ENCODE peak calls at places on chromosomes 7 and 10, in four cellular contexts. F is HL-60, U is GM12878, G is K562. N is an unnamed sample.

GRCh38 chr10:62112325-62112724 is 156.3 kb downstream of the RTKN2 start:
- DNase-seq in G (no peak), F (no peak), U (no peak), N (no peak)

GRCh38 chr10:71770789-71771188 is 2.5 kb downstream of the VSIR start:
- DNase-seq in F (peak; percentile 37), G (no peak), U (no peak), N (no peak)

GRCh38 chr7:12635830-12636229 is 51.6 kb upstream of the ARL4A start:
- DNase-seq in F (no peak), G (no peak), U (peak; percentile 32), N (no peak)

GRCh38 chr7:150383710-150384397 is 4.7 kb downstream of the ZNF775 start:
- DNase-seq in F (no peak), U (no peak), G (no peak), N (no peak)

GRCh38 chr7:37277513-37277912 is 171.2 kb downstream of the ELMO1 start:
- DNase-seq in U (no peak), G (no peak), F (no peak), N (no peak)

GRCh38 chr7:51217804-51218203 is 98.8 kb downstream of the COBL start:
- DNase-seq in F (no peak), U (no peak), G (no peak), N (no peak)

GRCh38 chr10:48286356-48286755 is 11.9 kb upstream of the FRMPD2 start:
- DNase-seq in U (no peak), F (no peak), G (no peak), N (no peak)

GRCh38 chr10:97120370-97120769 is 65.4 kb downstream of the SLIT1 start:
- DNase-seq in G (no peak), F (no peak), U (no peak), N (no peak)

GRCh38 chr7:73871163-73872011 is 10.4 kb downstream of the TMEM270 start:
- DNase-seq in F (no peak), G (peak; percentile 38), U (no peak), N (no peak)

GRCh38 chr10:12314836-12315235 is 34.5 kb upstream of the CAMK1D start:
- DNase-seq in G (no peak), F (no peak), U (no peak), N (no peak)

GRCh38 chr10:122849900-122850605 is 4.4 kb upstream of the CUZD1 start:
- DNase-seq in F (no peak), U (no peak), G (no peak), N (no peak)

GRCh38 chr10:102245101-102245931 is at the start of gene GBF1:
- DNase-seq in G (peak; percentile 97), F (peak; percentile 97), U (peak; percentile 100), N (peak; percentile 80)

GRCh38 chr10:64115913-64116643 is 594.9 kb downstream of the REEP3 start:
- DNase-seq in F (no peak), G (peak; percentile 17), U (no peak), N (peak; percentile 16)

GRCh38 chr7:87312215-87312865 is 33.1 kb upstream of the CROT start:
- DNase-seq in G (peak; percentile 83), U (peak; percentile 15), F (peak; percentile 11), N (peak; percentile 25)

GRCh38 chr7:158345731-158346130 is 241.9 kb downstream of the PTPRN2 start:
- DNase-seq in G (no peak), U (no peak), F (no peak), N (no peak)

GRCh38 chr7:158074896-158075632 is 512.6 kb downstream of the PTPRN2 start:
- DNase-seq in U (no peak), F (no peak), G (no peak), N (no peak)

GRCh38 chr7:71132521-71133231 is 732 bp downstream of the GALNT17 start:
- DNase-seq in G (no peak), F (no peak), U (no peak), N (no peak)

GRCh38 chr7:15345216-15345615 is 216.6 kb downstream of the AGMO start:
- DNase-seq in F (no peak), G (no peak), U (no peak), N (no peak)

GRCh38 chr10:2212196-2212719 is 474.9 kb upstream of the ADARB2 start:
- DNase-seq in F (no peak), G (no peak), U (no peak), N (no peak)

DNA sequence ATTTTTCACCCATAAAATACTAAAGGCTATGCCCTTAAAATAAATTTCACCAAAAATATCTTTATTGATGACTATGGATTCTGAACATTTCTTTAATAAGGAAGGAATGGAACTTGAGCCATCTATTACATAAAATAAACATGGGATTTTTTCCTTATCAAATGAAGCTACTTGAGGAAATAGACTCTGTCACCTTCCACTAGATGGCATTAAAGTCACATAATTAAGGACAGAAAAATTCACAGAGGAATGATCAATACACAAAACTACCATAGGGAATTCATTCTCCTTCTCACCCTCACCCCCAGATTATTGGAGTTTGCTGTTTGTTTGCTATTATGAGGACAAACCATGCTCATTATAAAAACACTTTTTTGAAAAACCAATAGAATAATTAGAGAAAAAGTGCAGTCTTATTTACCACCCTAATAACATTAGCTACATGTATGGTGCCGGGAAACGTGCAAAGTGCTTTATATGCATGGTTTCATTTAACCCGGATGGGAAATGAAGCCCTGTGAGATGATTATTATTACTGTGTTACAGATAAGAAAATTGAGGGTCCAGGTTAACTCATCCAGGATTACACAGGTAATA is 21.1 kb upstream of the FOXI2 start:
- DNase-seq in F (no peak), G (no peak), U (no peak), N (no peak)
- TF ChIP-seq SPI1 in F (no peak), G (no peak), U (no peak), N (no peak)

GRCh38 chr10:113438660-113439059 is 114.2 kb upstream of the HABP2 start:
- DNase-seq in F (no peak), G (no peak), U (no peak), N (no peak)

GRCh38 chr10:113444766-113445365 is 108.0 kb upstream of the HABP2 start:
- DNase-seq in U (no peak), G (no peak), F (no peak), N (no peak)

GRCh38 chr10:113441871-113442270 is 111.0 kb upstream of the HABP2 start:
- DNase-seq in G (no peak), F (no peak), U (no peak), N (no peak)

GRCh38 chr10:113442340-113442739 is 110.5 kb upstream of the HABP2 start:
- DNase-seq in G (no peak), F (no peak), U (no peak), N (no peak)

DNA sequence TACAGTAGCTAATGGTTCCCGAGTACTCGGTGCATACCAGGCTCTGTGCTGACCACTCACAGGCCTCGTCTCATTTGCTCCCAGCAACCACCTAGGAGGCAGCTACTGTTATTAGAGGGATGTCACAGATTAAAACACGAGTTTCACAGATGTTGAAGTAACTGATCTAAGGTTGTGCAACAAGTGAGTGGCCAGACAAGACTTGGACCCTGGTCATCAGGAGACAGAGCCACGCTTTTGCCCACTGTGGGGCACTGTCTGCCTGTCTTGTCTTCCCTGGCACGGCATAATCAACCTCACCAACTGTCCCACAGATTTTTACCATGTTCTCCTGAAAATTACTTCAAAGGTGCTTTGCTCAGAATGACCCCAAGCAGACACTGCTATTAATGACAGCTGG is 111.6 kb upstream of the HABP2 start:
- DNase-seq in G (no peak), F (no peak), U (no peak), N (no peak)
- TF ChIP-seq SPI1 in G (no peak), F (no peak), U (no peak), N (no peak)

GRCh38 chr7:109386959-109387358 is 817.3 kb downstream of the DNAJB9 start:
- DNase-seq in F (no peak), U (no peak), G (no peak), N (no peak)

DNA sequence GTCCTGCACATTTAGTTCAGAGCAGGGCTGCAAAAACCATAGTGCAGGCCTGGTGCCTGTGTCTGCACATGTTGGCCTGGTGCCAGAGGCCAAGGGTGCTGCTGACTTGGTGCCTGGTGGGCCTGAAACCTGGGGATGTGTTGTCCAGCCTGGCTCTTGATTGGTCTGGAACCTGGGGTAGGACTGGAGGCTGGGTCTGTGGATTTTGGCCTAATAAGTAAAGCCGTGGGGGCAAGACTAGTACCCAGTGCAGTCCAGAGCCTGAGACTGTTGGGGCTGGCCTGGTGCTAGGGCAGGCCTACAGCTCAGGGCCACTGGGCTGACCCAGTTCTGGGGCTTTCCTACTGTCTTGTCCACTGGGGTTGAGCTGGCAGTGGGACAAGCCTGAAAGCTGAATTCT is 817.9 kb downstream of the DNAJB9 start:
- DNase-seq in G (no peak), U (no peak), F (no peak), N (no peak)
- TF ChIP-seq SPI1 in G (no peak), U (no peak), F (no peak), N (no peak)

GRCh38 chr10:44806895-44807294 is 104.2 kb upstream of the TMEM72 start:
- DNase-seq in G (no peak), U (no peak), F (no peak), N (no peak)
- TF ChIP-seq SPI1 in G (no peak), U (no peak), F (no peak), N (no peak)

N was measured in GM12891.